ENCODE peak calls at places on chromosome 3, in five cellular contexts. O is lower leg skin, C is WERI-Rb-1, J is heart right ventricle, H is nephron progenitor cell. U is an unnamed sample.
A peak's percentile ranks its signal among the peaks of the same experiment; 100 is the strongest.

GRCh38 chr3:113589971-113590370 is 57.6 kb downstream of the SIDT1 start:
- DNase-seq in O (no peak), C (no peak), J (no peak), H (no peak), U (no peak)

GRCh38 chr3:124597273-124597672 is 133.0 kb upstream of the UMPS start:
- DNase-seq in O (no peak), C (no peak), J (peak; percentile 62), H (no peak), U (peak; percentile 77)

GRCh38 chr3:143594217-143594616 is 254.1 kb downstream of the SLC9A9 start:
- DNase-seq in O (no peak), C (no peak), J (no peak), H (no peak), U (no peak)

GRCh38 chr3:106272302-106272701 is 403.5 kb upstream of the CBLB start:
- DNase-seq in O (no peak), C (no peak), J (no peak), H (no peak), U (no peak)

GRCh38 chr3:125143982-125144652 is 68.4 kb downstream of the SLC12A8 start:
- DNase-seq in O (no peak), C (no peak), J (no peak), H (no peak), U (no peak)

GRCh38 chr3:73213906-73214305 is 152.4 kb downstream of the EBLN2 start:
- DNase-seq in O (no peak), C (no peak), J (no peak), H (no peak), U (no peak)

GRCh38 chr3:55795736-55796135 is 308.6 kb upstream of the WNT5A start:
- DNase-seq in O (no peak), C (no peak), J (no peak), H (no peak), U (no peak)

GRCh38 chr3:179872842-179873241 is 163.9 kb downstream of the PEX5L start:
- DNase-seq in O (no peak), C (no peak), J (no peak), H (no peak), U (no peak)

GRCh38 chr3:128706171-128706570 is 19.8 kb upstream of the RAB7A start:
- DNase-seq in O (no peak), C (no peak), J (no peak), H (no peak), U (no peak)

GRCh38 chr3:141419946-141420345 is 51.6 kb downstream of the ZBTB38 start:
- DNase-seq in O (no peak), C (no peak), J (no peak), H (no peak), U (no peak)

GRCh38 chr3:16012086-16012485 is 162.4 kb upstream of the GALNT15 start:
- DNase-seq in O (no peak), C (no peak), J (no peak), H (no peak), U (no peak)

DNA sequence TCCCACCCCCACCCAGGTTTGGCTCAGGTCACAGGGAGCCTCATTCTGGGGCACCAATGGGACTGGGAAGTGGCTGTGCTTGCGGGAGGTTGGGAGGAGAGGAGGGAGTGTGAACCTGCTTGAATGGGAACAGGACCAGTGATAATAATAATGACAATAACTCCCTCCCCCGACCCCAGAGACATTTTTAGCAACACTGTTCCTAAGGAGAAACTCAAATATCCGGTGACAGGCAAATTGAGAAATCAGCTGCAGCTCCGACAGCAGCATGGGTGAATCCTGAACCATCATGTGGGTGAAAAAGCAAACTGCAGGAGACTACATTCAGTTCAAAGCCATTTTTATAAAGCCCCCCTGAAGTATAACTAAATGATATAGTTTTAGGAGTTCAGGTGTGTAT is 11.6 kb upstream of the RPL29 start:
- DNase-seq in O (no peak), C (no peak), J (no peak), H (no peak), U (no peak)
- TF ChIP-seq CTCF in O (no peak), C (no peak), J (no peak), H (no peak), U (no peak)

GRCh38 chr3:66200147-66200546 is 20.7 kb upstream of the SLC25A26 start:
- DNase-seq in O (no peak), C (no peak), J (no peak), H (no peak), U (no peak)

GRCh38 chr3:66195347-66195783 is 25.4 kb upstream of the SLC25A26 start:
- DNase-seq in O (no peak), C (peak; percentile 98), J (peak; percentile 50), H (peak; percentile 53), U (peak; percentile 79)

GRCh38 chr3:66199089-66199473 is 21.7 kb upstream of the SLC25A26 start:
- DNase-seq in O (no peak), C (no peak), J (no peak), H (no peak), U (no peak)

GRCh38 chr3:66198437-66199088 is 22.2 kb upstream of the SLC25A26 start:
- DNase-seq in O (no peak), C (no peak), J (no peak), H (no peak), U (no peak)

DNA sequence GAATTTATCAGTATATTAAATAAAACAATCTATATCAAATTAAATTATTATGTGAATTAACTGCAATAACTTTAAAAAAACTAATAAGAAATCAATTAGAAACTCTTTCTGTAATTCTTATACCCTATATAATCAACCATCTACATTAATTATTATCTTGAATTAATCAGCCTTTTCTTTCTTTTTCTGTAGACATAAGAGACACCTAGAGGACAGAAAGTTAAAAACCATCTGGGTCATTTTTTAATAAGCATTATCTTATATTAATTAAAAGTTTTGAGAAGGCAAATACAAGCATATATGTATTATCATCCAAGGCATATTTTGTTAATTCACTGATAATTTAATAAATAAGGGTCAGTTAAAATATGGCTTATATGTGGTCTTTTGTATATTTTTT is 24.2 kb upstream of the SLC25A26 start:
- DNase-seq in O (no peak), C (no peak), J (no peak), H (no peak), U (no peak)
- TF ChIP-seq CTCF in O (no peak), C (no peak), J (peak; percentile 52), H (no peak), U (peak; percentile 23)

DNA sequence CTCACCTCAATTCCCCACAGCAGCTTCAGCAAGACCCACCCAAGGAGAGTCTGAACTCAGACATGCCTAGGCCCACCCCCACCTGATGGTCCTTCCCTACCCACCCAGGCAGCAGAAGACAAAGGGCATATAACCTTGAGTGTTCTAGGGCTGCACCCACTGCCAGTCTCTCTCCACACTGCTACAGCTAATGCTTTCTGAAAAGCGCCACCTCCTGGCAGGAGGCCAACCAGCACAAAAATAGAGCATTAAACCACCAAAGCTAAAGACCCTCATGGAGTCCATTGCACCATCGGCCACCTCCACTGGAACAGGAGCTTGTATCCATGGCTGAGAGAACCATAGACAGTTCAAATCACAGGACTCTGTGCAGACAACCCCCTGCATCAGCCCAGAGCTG is 11.3 kb upstream of the RPL39L start:
- DNase-seq in O (no peak), C (peak; percentile 45), J (no peak), H (no peak), U (peak; percentile 52)
- TF ChIP-seq CTCF in O (no peak), C (peak; percentile 48), J (no peak), H (no peak), U (no peak)

GRCh38 chr3:81985996-81986723 is 224.7 kb upstream of the GBE1 start:
- DNase-seq in O (no peak), C (no peak), J (no peak), H (no peak), U (no peak)
- TF ChIP-seq CTCF in O (no peak), C (no peak), J (no peak), H (no peak), U (no peak)

GRCh38 chr3:197749315-197749600 is 425 bp upstream of the FYTTD1 start:
- DNase-seq in O (no peak), C (no peak), J (no peak), H (no peak), U (peak; percentile 67)

GRCh38 chr3:197748597-197749314 is 927 bp upstream of the FYTTD1 start:
- DNase-seq in O (no peak), C (no peak), J (no peak), H (no peak), U (no peak)

GRCh38 chr3:197749601-197750395 is at the start of gene FYTTD1:
- DNase-seq in O (peak; percentile 98), C (peak; percentile 79), J (peak; percentile 89), H (peak; percentile 86), U (peak; percentile 86)

GRCh38 chr3:197750863-197751737 is 1.4 kb downstream of the FYTTD1 start:
- DNase-seq in O (peak; percentile 95), C (peak; percentile 56), J (peak; percentile 45), H (peak; percentile 17), U (peak; percentile 33)

GRCh38 chr3:197750396-197750831 is 731 bp downstream of the FYTTD1 start:
- DNase-seq in O (peak; percentile 91), C (peak; percentile 21), J (peak; percentile 69), H (peak; percentile 66), U (peak; percentile 75)
- TF ChIP-seq CTCF in O (no peak), C (no peak), J (peak; percentile 34), H (no peak), U (no peak)

DNA sequence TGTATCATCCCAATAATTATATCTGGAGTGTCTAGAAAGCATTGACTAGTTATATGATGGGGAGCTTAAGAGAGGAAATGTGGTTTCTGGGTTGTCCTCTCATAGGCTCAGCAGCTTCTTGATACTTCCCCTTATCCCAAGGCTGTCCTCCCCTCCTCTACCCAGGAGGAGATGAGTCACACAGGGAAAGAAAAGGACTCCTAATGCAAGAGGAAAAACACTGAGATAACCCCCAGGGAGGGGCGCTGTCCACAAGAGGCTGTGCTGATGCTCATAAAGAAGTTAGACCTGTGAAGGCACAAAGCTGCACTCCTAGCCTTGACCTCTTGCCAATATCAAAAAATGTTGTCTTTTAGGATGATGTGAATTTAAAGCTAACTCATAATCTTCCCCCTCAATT is 28.8 kb upstream of the GYG1 start:
- DNase-seq in O (no peak), C (peak; percentile 56), J (no peak), H (no peak), U (no peak)
- TF ChIP-seq CTCF in O (no peak), C (peak; percentile 40), J (no peak), H (no peak), U (no peak)

GRCh38 chr3:152471814-152472605 is 203.3 kb downstream of the MBNL1 start:
- DNase-seq in O (peak; percentile 90), C (peak; percentile 20), J (peak; percentile 80), H (peak; percentile 44), U (peak; percentile 58)

GRCh38 chr3:152470095-152470494 is 201.4 kb downstream of the MBNL1 start:
- DNase-seq in O (no peak), C (no peak), J (no peak), H (no peak), U (no peak)

GRCh38 chr3:152470893-152471292 is 202.2 kb downstream of the MBNL1 start:
- DNase-seq in O (no peak), C (no peak), J (no peak), H (no peak), U (no peak)

GRCh38 chr3:152469238-152470025 is 200.7 kb downstream of the MBNL1 start:
- DNase-seq in O (no peak), C (no peak), J (no peak), H (no peak), U (no peak)

DNA sequence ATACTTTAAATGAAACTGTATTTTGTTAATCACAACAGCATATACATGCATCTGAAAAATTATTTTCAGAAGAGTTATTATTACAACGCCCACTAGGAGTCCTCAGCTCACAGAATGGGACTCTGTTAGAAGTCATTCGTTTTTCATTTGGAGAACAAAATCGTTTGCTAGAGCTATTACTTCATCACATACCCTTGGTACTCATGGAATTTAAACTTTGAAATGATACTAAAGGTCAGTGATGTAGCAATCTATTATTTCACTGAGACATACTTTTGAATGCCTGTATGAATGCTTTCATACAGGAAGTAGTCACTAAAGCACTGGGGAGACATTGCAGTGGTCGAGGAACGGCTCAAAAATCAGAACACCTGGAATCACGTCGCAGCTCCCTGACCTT is 198.1 kb downstream of the MBNL1 start:
- DNase-seq in O (no peak), C (no peak), J (no peak), H (no peak), U (no peak)
- TF ChIP-seq CTCF in O (no peak), C (peak; percentile 27), J (peak; percentile 62), H (peak; percentile 41), U (peak; percentile 69)